ENCODE peak calls at places on chromosomes 13 and 19, in ten cellular contexts. U, L, R, T, E, H, Q, G, P and C are unnamed samples.

GRCh38 chr13:75635621-75636338 is at the start of gene LMO7:
- DNase-seq in U (peak), H (peak), E (peak), L (no peak), P (no peak), Q (peak), T (peak), R (peak), G (no peak), C (no peak)

GRCh38 chr13:31922724-31923123 is 108.8 kb upstream of the FRY start:
- DNase-seq in G (no peak), H (no peak), P (no peak), U (no peak), E (no peak), Q (no peak), R (no peak), L (no peak), T (no peak), C (no peak)

GRCh38 chr19:38003427-38004099 is 96.6 kb downstream of the SIPA1L3 start:
- DNase-seq in E (peak), U (no peak), P (no peak), Q (peak), T (no peak), L (peak), H (peak), R (peak), G (peak), C (no peak)

GRCh38 chr19:13154911-13155471 is 4.8 kb downstream of the IER2 start:
- DNase-seq in P (peak), E (peak), G (no peak), H (no peak), L (no peak), R (peak), T (no peak), Q (peak), U (peak), C (peak)

GRCh38 chr19:6736169-6736916 is 1.0 kb downstream of the GPR108 start:
- DNase-seq in U (peak), L (no peak), P (no peak), G (no peak), R (peak), T (peak), E (peak), Q (peak), H (peak), C (peak)

GRCh38 chr13:107807306-107808073 is 407.8 kb downstream of the LIG4 start:
- DNase-seq in G (no peak), R (no peak), E (no peak), T (no peak), H (no peak), P (no peak), L (no peak), Q (no peak), U (no peak), C (no peak)

GRCh38 chr19:17468302-17469091 is 1.8 kb upstream of the SLC27A1 start:
- DNase-seq in L (no peak), R (peak), T (no peak), G (peak), E (peak), U (no peak), H (no peak), P (no peak), Q (no peak), C (no peak)

GRCh38 chr19:30064021-30064699 is 122.1 kb downstream of the URI1 start:
- DNase-seq in T (no peak), P (no peak), L (no peak), U (peak), E (no peak), G (no peak), R (no peak), Q (no peak), H (no peak), C (no peak)

GRCh38 chr13:43470610-43471009 is 316.2 kb downstream of the ENOX1 start:
- DNase-seq in E (no peak), U (no peak), Q (no peak), P (no peak), R (no peak), G (no peak), H (no peak), T (no peak), L (no peak), C (no peak)

GRCh38 chr19:38004505-38005223 is 97.7 kb downstream of the SIPA1L3 start:
- DNase-seq in U (no peak), Q (peak), G (peak), R (peak), P (peak), L (peak), T (no peak), H (peak), E (peak), C (no peak)

GRCh38 chr13:66508153-66508909 is 721.8 kb downstream of the PCDH9 start:
- DNase-seq in R (peak), L (no peak), U (no peak), H (no peak), P (no peak), Q (no peak), G (no peak), T (no peak), E (no peak), C (no peak)

GRCh38 chr13:46487748-46488147 is 65.2 kb upstream of the LRCH1 start:
- DNase-seq in U (no peak), L (no peak), T (no peak), Q (no peak), E (no peak), R (no peak), P (no peak), H (no peak), G (no peak), C (no peak)

GRCh38 chr19:5083547-5083965 is 114.6 kb downstream of the KDM4B start:
- DNase-seq in H (no peak), T (no peak), L (no peak), U (no peak), P (no peak), R (no peak), E (no peak), Q (no peak), G (no peak), C (no peak)

GRCh38 chr13:51801631-51802099 is 2.3 kb downstream of the DHRS12 start:
- DNase-seq in T (no peak), U (no peak), E (peak), L (no peak), G (peak), H (no peak), R (peak), Q (peak), P (no peak), C (no peak)

GRCh38 chr13:38662362-38662761 is 24.5 kb upstream of the FREM2 start:
- DNase-seq in P (no peak), H (peak), T (no peak), U (no peak), R (no peak), G (no peak), L (no peak), E (no peak), Q (no peak), C (no peak)

GRCh38 chr13:102040812-102041211 is 361.0 kb downstream of the FGF14 start:
- DNase-seq in P (no peak), Q (no peak), R (no peak), E (no peak), L (no peak), G (no peak), H (no peak), U (no peak), T (no peak), C (no peak)

GRCh38 chr13:113903361-113903760 is 39.5 kb upstream of the GAS6 start:
- DNase-seq in E (peak), H (no peak), Q (no peak), T (no peak), L (no peak), G (no peak), P (peak), R (peak), U (no peak), C (no peak)

GRCh38 chr19:11164879-11165406 is 9.4 kb upstream of the SPC24 start:
- DNase-seq in Q (no peak), U (no peak), G (peak), L (no peak), E (peak), H (no peak), T (no peak), R (peak), P (no peak), C (no peak)

GRCh38 chr19:36113895-36114762 is 546 bp downstream of the POLR2I start:
- DNase-seq in P (no peak), R (peak), L (no peak), G (peak), U (peak), Q (peak), H (no peak), T (no peak), E (peak), C (no peak)

GRCh38 chr19:55489711-55490477 is 1.7 kb downstream of the SSC5D start:
- DNase-seq in E (peak), P (no peak), Q (no peak), G (no peak), U (no peak), T (no peak), H (no peak), R (peak), L (no peak), C (no peak)

GRCh38 chr13:97255515-97255999 is 33.4 kb downstream of the MBNL2 start:
- DNase-seq in G (no peak), T (no peak), H (no peak), U (no peak), L (no peak), P (no peak), Q (no peak), R (peak), E (no peak), C (no peak)

GRCh38 chr13:100098445-100099116 is 9.7 kb downstream of the PCCA start:
- DNase-seq in E (no peak), T (no peak), R (peak), L (no peak), Q (no peak), P (no peak), U (no peak), G (no peak), H (no peak), C (no peak)

GRCh38 chr19:45655073-45655472 is 12.9 kb upstream of the GIPR start:
- DNase-seq in Q (no peak), U (no peak), P (no peak), G (no peak), L (no peak), R (no peak), H (no peak), T (no peak), E (no peak), C (no peak)

GRCh38 chr19:2149980-2150793 is 1.2 kb downstream of the AP3D1 start:
- DNase-seq in E (no peak), H (no peak), P (no peak), T (no peak), G (no peak), R (peak), Q (peak), U (no peak), L (no peak), C (peak)

GRCh38 chr13:66657165-66657895 is 572.8 kb downstream of the PCDH9 start:
- DNase-seq in L (peak), H (no peak), G (no peak), U (no peak), Q (peak), T (no peak), E (peak), R (peak), P (peak), C (no peak)

GRCh38 chr19:34556500-34556899 is 74.9 kb downstream of the WTIP start:
- DNase-seq in Q (peak), G (no peak), E (no peak), P (no peak), U (no peak), R (peak), H (peak), T (no peak), L (no peak), C (peak)

GRCh38 chr13:107138468-107138867 is 570.5 kb upstream of the ARGLU1 start:
- DNase-seq in L (no peak), H (no peak), G (no peak), U (no peak), P (no peak), Q (peak), E (no peak), T (no peak), R (no peak), C (no peak)

GRCh38 chr19:45187421-45188100 is 9.0 kb downstream of the BLOC1S3 start:
- DNase-seq in H (peak), P (no peak), G (no peak), L (no peak), U (peak), Q (peak), R (no peak), E (no peak), T (no peak), C (no peak)

GRCh38 chr19:39568604-39569003 is 28.6 kb upstream of the EID2 start:
- DNase-seq in G (no peak), H (no peak), R (peak), Q (no peak), U (no peak), T (no peak), L (no peak), P (no peak), E (no peak), C (no peak)